ENCODE peak calls at places on chromosomes 11 and 22, in five cellular contexts. Y, M, Z, F and A are unnamed samples.

GRCh38 chr22:43537019-43537585 is 125.3 kb downstream of the MPPED1 start:
- DNase-seq in Y (no peak), M (no peak), Z (no peak), F (no peak), A (no peak)

GRCh38 chr11:131463162-131463561 is 92.7 kb downstream of the NTM start:
- DNase-seq in Y (no peak), M (no peak), Z (no peak), F (no peak), A (no peak)

GRCh38 chr11:1255151-1255550 is 32.3 kb downstream of the MUC5B start:
- DNase-seq in Y (no peak), M (no peak), Z (no peak), F (no peak), A (no peak)

GRCh38 chr11:11989774-11990744 is 18.4 kb downstream of the DKK3 start:
- DNase-seq in Y (no peak), M (no peak), Z (no peak), F (no peak), A (no peak)

GRCh38 chr11:132137981-132138313 is 767.5 kb downstream of the NTM start:
- DNase-seq in Y (no peak), M (no peak), Z (no peak), F (no peak), A (no peak)

GRCh38 chr11:120058931-120059330 is 79.0 kb downstream of the TRIM29 start:
- DNase-seq in Y (no peak), M (no peak), Z (no peak), F (no peak), A (no peak)

GRCh38 chr22:48244388-48245118 is 1482.1 kb downstream of the TBC1D22A start:
- DNase-seq in Y (no peak), M (no peak), Z (no peak), F (no peak), A (no peak)

GRCh38 chr11:7575841-7576451 is 62.1 kb downstream of the PPFIBP2 start:
- DNase-seq in Y (no peak), M (no peak), Z (peak; percentile 78), F (no peak), A (peak; percentile 48)

GRCh38 chr11:102604011-102604410 is 21.1 kb downstream of the MMP20 start:
- DNase-seq in Y (no peak), M (no peak), Z (no peak), F (no peak), A (no peak)

GRCh38 chr11:102608699-102609098 is 16.4 kb downstream of the MMP20 start:
- DNase-seq in Y (no peak), M (no peak), Z (no peak), F (no peak), A (no peak)

GRCh38 chr11:102603091-102603490 is 22.0 kb downstream of the MMP20 start:
- DNase-seq in Y (no peak), M (no peak), Z (no peak), F (peak; percentile 92), A (no peak)

GRCh38 chr11:102603576-102603975 is 21.6 kb downstream of the MMP20 start:
- DNase-seq in Y (no peak), M (no peak), Z (no peak), F (no peak), A (no peak)

GRCh38 chr11:102604875-102605274 is 20.3 kb downstream of the MMP20 start:
- DNase-seq in Y (no peak), M (no peak), Z (no peak), F (no peak), A (no peak)
- H3K27ac ChIP-seq in Y (no peak overlapping the region), M (no peak overlapping the region), Z (no peak overlapping the region), F (peak overlapping the region; percentile 85), A (no peak overlapping the region)

DNA sequence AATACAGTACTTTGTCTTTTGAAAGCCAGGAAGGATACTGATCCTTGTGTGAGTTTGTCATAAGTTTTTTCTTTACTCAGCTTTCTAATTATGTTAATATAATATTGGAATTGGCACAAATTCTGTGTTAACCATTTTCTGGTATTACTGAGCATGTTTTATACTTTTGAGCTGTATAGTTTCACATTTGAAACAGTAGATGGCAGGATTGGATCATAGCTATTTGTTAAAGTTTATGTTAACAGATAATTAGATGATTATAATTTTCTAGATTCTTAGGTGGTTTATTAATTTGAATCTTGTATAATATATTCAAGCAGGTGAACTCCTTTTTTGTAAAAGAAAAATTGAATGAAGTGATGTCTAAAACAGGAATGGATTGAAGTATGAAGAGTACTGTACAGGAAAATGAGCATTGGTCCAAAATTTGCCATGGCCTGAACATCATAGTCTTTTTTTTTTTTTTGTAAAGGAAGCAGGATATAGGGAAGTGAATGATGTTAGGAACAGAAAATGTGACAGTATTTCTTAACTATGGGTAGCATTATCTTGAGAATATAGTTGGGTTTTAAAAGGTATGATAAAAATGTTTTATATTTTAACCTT is 102.0 kb downstream of the CYP2R1 start:
- DNase-seq in Y (no peak), M (no peak), Z (no peak), F (no peak), A (no peak)
- TF ChIP-seq CTCF in Y (peak; percentile 68), M (no peak), Z (peak; percentile 38), F (peak; percentile 64), A (peak; percentile 64)

DNA sequence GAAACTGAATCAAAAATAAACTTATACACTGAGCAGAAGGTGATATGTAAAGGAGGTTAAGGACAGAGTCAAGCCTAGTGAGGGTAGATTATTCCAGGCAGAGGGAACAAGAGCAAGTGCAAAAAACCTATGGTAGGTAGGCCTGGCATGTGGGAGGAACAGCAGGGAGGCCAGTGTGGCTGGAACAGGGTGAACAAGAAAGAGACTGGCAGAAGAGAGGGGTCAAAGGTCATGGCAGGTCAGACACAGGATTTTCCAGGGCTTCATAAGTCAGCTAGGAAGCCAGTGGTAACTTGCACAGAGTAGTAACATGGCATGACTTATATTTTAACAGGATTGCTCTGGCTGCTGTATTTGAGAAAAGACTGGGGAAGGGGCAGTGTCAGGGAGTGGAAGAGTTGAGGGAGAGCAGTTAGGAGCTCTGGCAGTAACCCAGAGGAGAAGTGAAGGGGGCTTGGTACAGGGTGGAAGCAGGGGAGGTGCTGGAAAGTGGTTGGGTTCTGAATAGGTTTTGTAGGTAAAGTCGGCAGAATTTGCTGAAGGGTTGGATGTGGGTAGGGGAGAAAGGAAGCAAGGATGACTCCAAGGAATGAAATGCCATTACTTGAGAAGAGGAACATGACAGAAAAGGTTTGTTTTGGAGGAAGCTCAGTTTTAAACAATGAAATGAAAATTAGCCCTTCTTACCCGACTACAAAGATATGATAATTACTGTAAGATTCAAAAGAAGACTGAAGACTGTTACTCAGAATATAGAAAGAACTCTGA is 86.2 kb downstream of the ZNRF3 start:
- DNase-seq in Y (no peak), M (no peak), Z (no peak), F (no peak), A (no peak)
- H3K27ac ChIP-seq in Y (no peak overlapping the region), M (no peak overlapping the region), Z (no peak overlapping the region), F (no peak overlapping the region), A (no peak overlapping the region)

GRCh38 chr22:23128269-23129108 is 13.3 kb downstream of the RSPH14 start:
- DNase-seq in Y (peak; percentile 66), M (peak; percentile 21), Z (peak; percentile 79), F (peak; percentile 59), A (peak; percentile 38)
- TF ChIP-seq CTCF in Y (peak; percentile 78), M (peak; percentile 75), Z (peak; percentile 78), F (peak; percentile 86), A (peak; percentile 53)

DNA sequence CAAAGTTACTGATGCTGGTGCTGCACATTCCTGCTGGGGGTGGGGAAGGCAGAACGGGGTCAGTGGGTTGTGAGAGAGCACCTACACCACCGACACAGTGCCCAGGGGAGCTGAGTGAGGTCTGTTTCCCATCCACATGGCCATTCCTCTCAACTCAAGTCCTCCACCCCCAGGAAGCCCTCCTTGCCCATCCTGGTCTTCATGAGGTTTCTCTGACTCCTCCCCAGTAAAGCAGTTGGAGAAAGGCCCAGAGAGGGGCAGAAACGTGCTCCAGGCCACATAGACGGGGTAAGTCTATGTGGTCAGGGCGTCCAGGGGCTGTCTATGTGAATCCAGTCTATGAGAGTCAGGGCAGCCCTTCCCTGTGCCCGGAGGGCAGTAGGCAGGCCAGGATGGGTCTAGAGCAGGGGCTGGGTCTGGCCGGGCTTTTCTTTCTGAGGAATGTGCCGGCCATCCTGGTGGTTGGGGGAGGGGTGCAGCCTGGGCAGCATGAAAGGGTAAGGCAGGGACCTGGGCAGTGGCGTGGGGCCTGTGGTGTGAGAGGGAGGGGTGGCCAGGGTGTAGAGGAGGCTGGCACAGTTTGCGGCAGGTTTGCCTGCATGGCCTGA is 11.8 kb downstream of the GUCD1 start:
- DNase-seq in Y (no peak), M (no peak), Z (no peak), F (no peak), A (no peak)
- H3K27ac ChIP-seq in Y (no peak overlapping the region), M (no peak overlapping the region), Z (no peak overlapping the region), F (no peak overlapping the region), A (no peak overlapping the region)

GRCh38 chr22:37098976-37099577 is 10.4 kb downstream of the TMPRSS6 start:
- DNase-seq in Y (no peak), M (no peak), Z (no peak), F (no peak), A (no peak)
- TF ChIP-seq CTCF in Y (no peak), M (no peak), Z (no peak), F (peak; percentile 44), A (no peak)

GRCh38 chr22:19134176-19134831 is 3.2 kb downstream of the TSSK2 start:
- DNase-seq in Y (no peak), M (no peak), Z (no peak), F (no peak), A (no peak)
- H3K27ac ChIP-seq in Y (no peak overlapping the region), M (no peak overlapping the region), Z (no peak overlapping the region), F (no peak overlapping the region), A (no peak overlapping the region)

GRCh38 chr11:9852465-9852864 is 188.6 kb downstream of the SWAP70 start:
- DNase-seq in Y (no peak), M (no peak), Z (no peak), F (no peak), A (no peak)

GRCh38 chr11:9858822-9859221 is 194.9 kb downstream of the SWAP70 start:
- DNase-seq in Y (no peak), M (no peak), Z (no peak), F (no peak), A (no peak)

GRCh38 chr11:9858218-9858617 is 194.3 kb downstream of the SWAP70 start:
- DNase-seq in Y (no peak), M (no peak), Z (no peak), F (no peak), A (no peak)

GRCh38 chr11:9853929-9854557 is 190.2 kb downstream of the SWAP70 start:
- DNase-seq in Y (no peak), M (no peak), Z (no peak), F (no peak), A (no peak)

GRCh38 chr11:9855579-9856260 is 191.8 kb downstream of the SWAP70 start:
- DNase-seq in Y (no peak), M (no peak), Z (no peak), F (no peak), A (no peak)
- TF ChIP-seq CTCF in Y (no peak), M (no peak), Z (no peak), F (no peak), A (no peak)